ENCODE peak calls at places on chromosomes 1 and 21, in five cellular contexts. D is activated CD4-positive, alpha-beta T cell treated with anti-CD3 and anti-CD28 coated beads, Interleukin-2, amount 50 U/mL, for 48 hours; G is SK-N-MC; N is AML-193; H is cardiac fibroblast. B is an unnamed sample.

GRCh38 chr1:85134583-85135455 is 66.0 kb downstream of the SYDE2 start:
- DNase-seq in G (no peak), H (peak; percentile 11), N (peak; percentile 70), D (no peak), B (no peak)

GRCh38 chr1:25568834-25569598 is 25.6 kb downstream of the LDLRAP1 start:
- DNase-seq in D (no peak), N (no peak), G (no peak), H (peak; percentile 63), B (no peak)

GRCh38 chr1:16181887-16182719 is 26.2 kb upstream of the EPHA2 start:
- DNase-seq in D (no peak), N (no peak), H (peak; percentile 96), G (no peak), B (no peak)

GRCh38 chr1:85585845-85586244 is 5.3 kb downstream of the CCN1 start:
- DNase-seq in G (no peak), N (peak; percentile 34), D (no peak), H (peak; percentile 84), B (peak; percentile 51)

GRCh38 chr1:156652131-156652991 is 10.4 kb downstream of the BCAN start:
- DNase-seq in H (peak; percentile 47), N (peak; percentile 12), G (no peak), D (no peak), B (no peak)

GRCh38 chr1:204350857-204351573 is 8.7 kb downstream of the PLEKHA6 start:
- DNase-seq in D (no peak), H (peak; percentile 88), G (no peak), N (no peak), B (no peak)

GRCh38 chr1:167249702-167250101 is 29.0 kb downstream of the POU2F1 start:
- DNase-seq in G (no peak), N (no peak), D (no peak), H (no peak), B (no peak)

GRCh38 chr1:158089925-158090675 is 90.6 kb upstream of the CD1D start:
- DNase-seq in N (no peak), G (no peak), H (no peak), D (no peak), B (no peak)

GRCh38 chr1:99674665-99675064 is 28.8 kb downstream of the PALMD start:
- DNase-seq in H (no peak), G (no peak), D (no peak), N (no peak), B (no peak)

GRCh38 chr1:33346921-33347649 is 26.2 kb upstream of the A3GALT2 start:
- DNase-seq in G (no peak), H (peak; percentile 93), N (peak; percentile 36), D (no peak), B (peak; percentile 96)

GRCh38 chr1:109895720-109896504 is 14.7 kb upstream of the CSF1 start:
- DNase-seq in N (peak; percentile 22), H (peak; percentile 80), D (no peak), G (no peak), B (no peak)

GRCh38 chr1:111770916-111771315 is 15.2 kb downstream of the DDX20 start:
- DNase-seq in G (no peak), D (no peak), H (no peak), N (no peak), B (no peak)

GRCh38 chr1:156910309-156910782 is 10.1 kb upstream of the LRRC71 start:
- DNase-seq in D (peak; percentile 58), N (peak; percentile 12), H (no peak), G (no peak), B (no peak)

GRCh38 chr1:183180634-183181056 is 5.4 kb upstream of the LAMC2 start:
- DNase-seq in N (no peak), D (no peak), G (no peak), H (peak; percentile 90), B (no peak)

GRCh38 chr1:110150330-110151174 is at the start of gene SLC6A17:
- DNase-seq in D (peak; percentile 56), N (no peak), H (peak; percentile 28), G (no peak), B (no peak)

GRCh38 chr1:227917081-227917950 is 30.4 kb downstream of the WNT9A start:
- DNase-seq in N (no peak), H (no peak), D (no peak), G (no peak), B (no peak)

GRCh38 chr21:32990666-32991065 is 35.1 kb upstream of the OLIG2 start:
- DNase-seq in G (no peak), H (no peak), N (no peak), D (no peak), B (no peak)

GRCh38 chr21:28193189-28193588 is 799.5 kb downstream of the LTN1 start:
- DNase-seq in D (no peak), H (no peak), G (no peak), N (no peak), B (no peak)

GRCh38 chr21:38486221-38486620 is 12.1 kb downstream of the ERG start:
- DNase-seq in G (no peak), H (peak; percentile 52), D (no peak), N (no peak), B (no peak)

GRCh38 chr21:45996311-45997204 is 15.0 kb downstream of the COL6A1 start:
- DNase-seq in D (no peak), G (no peak), H (no peak), N (no peak), B (no peak)

GRCh38 chr1:45566722-45567121 is 16.1 kb downstream of the AKR1A1 start:
- DNase-seq in D (no peak), H (peak; percentile 66), N (no peak), G (no peak), B (no peak)

GRCh38 chr1:18440385-18441226 is 40.1 kb upstream of the KLHDC7A start:
- DNase-seq in D (no peak), N (no peak), G (no peak), H (no peak), B (no peak)

GRCh38 chr1:109275706-109276345 is 7.1 kb downstream of the PSRC1 start:
- DNase-seq in H (no peak), N (no peak), G (no peak), D (no peak), B (no peak)

B was measured in Panc1.